ENCODE peak calls at places on chromosomes 3 and 15, in six cellular contexts. One of them, this sample, is unnamed.

GRCh38 chr15:26298666-26299065 is 435.5 kb upstream of the ATP10A start:
- DNase-seq in brain microvascular endothelial cell: no peak
- DNase-seq in fibroblast of mammary gland: no peak
- DNase-seq in neural crest cell: no peak
- DNase-seq in natural killer cell: no peak
- DNase-seq in WTC11: no peak
- DNase-seq in this sample: no peak

GRCh38 chr3:108388136-108389132 is 92.1 kb downstream of the HHLA2 start:
- DNase-seq in neural crest cell: no peak
- DNase-seq in natural killer cell: no peak
- DNase-seq in fibroblast of mammary gland: no peak
- DNase-seq in WTC11: no peak
- DNase-seq in brain microvascular endothelial cell: no peak
- DNase-seq in this sample: no peak

GRCh38 chr15:60589253-60589652 is 110.3 kb upstream of the ICE2 start:
- DNase-seq in neural crest cell: no peak
- DNase-seq in WTC11: no peak
- DNase-seq in fibroblast of mammary gland: no peak
- DNase-seq in brain microvascular endothelial cell: no peak
- DNase-seq in natural killer cell: no peak
- DNase-seq in this sample: no peak

GRCh38 chr3:2823016-2823415 is 287.2 kb downstream of the IL5RA start:
- DNase-seq in fibroblast of mammary gland: peak
- DNase-seq in neural crest cell: no peak
- DNase-seq in brain microvascular endothelial cell: no peak
- DNase-seq in WTC11: no peak
- DNase-seq in natural killer cell: no peak
- DNase-seq in this sample: no peak

GRCh38 chr3:48024401-48024800 is 8.2 kb upstream of the MAP4 start:
- DNase-seq in WTC11: no peak
- DNase-seq in natural killer cell: no peak
- DNase-seq in brain microvascular endothelial cell: no peak
- DNase-seq in neural crest cell: no peak
- DNase-seq in fibroblast of mammary gland: no peak
- DNase-seq in this sample: no peak

GRCh38 chr15:96234109-96234892 is 96.2 kb upstream of the NR2F2 start:
- DNase-seq in fibroblast of mammary gland: peak
- DNase-seq in natural killer cell: no peak
- DNase-seq in neural crest cell: no peak
- DNase-seq in brain microvascular endothelial cell: no peak
- DNase-seq in WTC11: no peak
- DNase-seq in this sample: no peak

GRCh38 chr15:42549052-42549491 is 434 bp downstream of the HAUS2 start:
- DNase-seq in WTC11: no peak
- DNase-seq in neural crest cell: no peak
- DNase-seq in brain microvascular endothelial cell: peak
- DNase-seq in natural killer cell: no peak
- DNase-seq in fibroblast of mammary gland: peak
- DNase-seq in this sample: no peak

GRCh38 chr3:195270350-195271115 is 426 bp downstream of the XXYLT1 start:
- DNase-seq in fibroblast of mammary gland: peak
- DNase-seq in brain microvascular endothelial cell: peak
- DNase-seq in natural killer cell: no peak
- DNase-seq in WTC11: peak
- DNase-seq in neural crest cell: peak
- DNase-seq in this sample: no peak

GRCh38 chr15:98776607-98777281 is 128.4 kb downstream of the IGF1R start:
- DNase-seq in neural crest cell: no peak
- DNase-seq in natural killer cell: no peak
- DNase-seq in brain microvascular endothelial cell: peak
- DNase-seq in WTC11: no peak
- DNase-seq in fibroblast of mammary gland: peak
- DNase-seq in this sample: no peak

GRCh38 chr3:143294183-143294582 is 174.6 kb downstream of the CHST2 start:
- DNase-seq in neural crest cell: no peak
- DNase-seq in brain microvascular endothelial cell: no peak
- DNase-seq in fibroblast of mammary gland: no peak
- DNase-seq in natural killer cell: no peak
- DNase-seq in WTC11: no peak
- DNase-seq in this sample: no peak

GRCh38 chr3:149395107-149396089 is 17.9 kb upstream of the TM4SF1 start:
- DNase-seq in natural killer cell: no peak
- DNase-seq in neural crest cell: no peak
- DNase-seq in WTC11: no peak
- DNase-seq in brain microvascular endothelial cell: peak
- DNase-seq in fibroblast of mammary gland: peak
- DNase-seq in this sample: no peak

GRCh38 chr3:145939431-145939830 is 221.6 kb downstream of the PLOD2 start:
- DNase-seq in brain microvascular endothelial cell: no peak
- DNase-seq in WTC11: no peak
- DNase-seq in natural killer cell: no peak
- DNase-seq in fibroblast of mammary gland: no peak
- DNase-seq in neural crest cell: no peak
- DNase-seq in this sample: no peak

GRCh38 chr3:192655627-192656026 is 71.7 kb downstream of the FGF12 start:
- DNase-seq in WTC11: no peak
- DNase-seq in fibroblast of mammary gland: no peak
- DNase-seq in natural killer cell: no peak
- DNase-seq in brain microvascular endothelial cell: no peak
- DNase-seq in neural crest cell: no peak
- DNase-seq in this sample: no peak

GRCh38 chr15:63088532-63089245 is 33.0 kb upstream of the LACTB start:
- DNase-seq in WTC11: no peak
- DNase-seq in brain microvascular endothelial cell: no peak
- DNase-seq in fibroblast of mammary gland: no peak
- DNase-seq in natural killer cell: no peak
- DNase-seq in neural crest cell: no peak
- DNase-seq in this sample: no peak

GRCh38 chr3:100988080-100988479 is 5.1 kb downstream of the ABI3BP start:
- DNase-seq in brain microvascular endothelial cell: no peak
- DNase-seq in natural killer cell: no peak
- DNase-seq in fibroblast of mammary gland: no peak
- DNase-seq in WTC11: no peak
- DNase-seq in neural crest cell: no peak
- DNase-seq in this sample: no peak

GRCh38 chr3:111314146-111314873 is 227.7 kb upstream of the CD96 start:
- DNase-seq in fibroblast of mammary gland: no peak
- DNase-seq in WTC11: no peak
- DNase-seq in neural crest cell: no peak
- DNase-seq in natural killer cell: no peak
- DNase-seq in brain microvascular endothelial cell: no peak
- DNase-seq in this sample: no peak

GRCh38 chr15:28182216-28182615 is 83.1 kb upstream of the OCA2 start:
- DNase-seq in natural killer cell: no peak
- DNase-seq in brain microvascular endothelial cell: no peak
- DNase-seq in WTC11: no peak
- DNase-seq in neural crest cell: no peak
- DNase-seq in fibroblast of mammary gland: no peak
- DNase-seq in this sample: no peak

GRCh38 chr3:11532865-11533490 is 110.7 kb downstream of the VGLL4 start:
- DNase-seq in WTC11: no peak
- DNase-seq in neural crest cell: no peak
- DNase-seq in brain microvascular endothelial cell: peak
- DNase-seq in fibroblast of mammary gland: peak
- DNase-seq in natural killer cell: no peak
- DNase-seq in this sample: no peak
- TF ChIP-seq CTCF in WTC11: no peak
- TF ChIP-seq CTCF in neural crest cell: no peak
- TF ChIP-seq CTCF in brain microvascular endothelial cell: no peak
- TF ChIP-seq CTCF in fibroblast of mammary gland: no peak
- TF ChIP-seq CTCF in natural killer cell: no peak
- TF ChIP-seq CTCF in this sample: no peak

GRCh38 chr3:123294296-123294938 is 92.7 kb downstream of the SEC22A start:
- DNase-seq in brain microvascular endothelial cell: no peak
- DNase-seq in neural crest cell: no peak
- DNase-seq in natural killer cell: no peak
- DNase-seq in WTC11: no peak
- DNase-seq in fibroblast of mammary gland: no peak
- DNase-seq in this sample: peak
- TF ChIP-seq CTCF in brain microvascular endothelial cell: no peak
- TF ChIP-seq CTCF in neural crest cell: no peak
- TF ChIP-seq CTCF in natural killer cell: no peak
- TF ChIP-seq CTCF in WTC11: no peak
- TF ChIP-seq CTCF in fibroblast of mammary gland: no peak
- TF ChIP-seq CTCF in this sample: no peak

GRCh38 chr3:52352566-52352965 is 36.4 kb downstream of the DNAH1 start:
- DNase-seq in neural crest cell: no peak
- DNase-seq in natural killer cell: no peak
- DNase-seq in WTC11: no peak
- DNase-seq in fibroblast of mammary gland: no peak
- DNase-seq in brain microvascular endothelial cell: no peak
- DNase-seq in this sample: peak

GRCh38 chr3:52351762-52352055 is 35.6 kb downstream of the DNAH1 start:
- DNase-seq in brain microvascular endothelial cell: no peak
- DNase-seq in natural killer cell: no peak
- DNase-seq in neural crest cell: no peak
- DNase-seq in WTC11: no peak
- DNase-seq in fibroblast of mammary gland: no peak
- DNase-seq in this sample: no peak

GRCh38 chr3:52350436-52350835 is 34.3 kb downstream of the DNAH1 start:
- DNase-seq in WTC11: no peak
- DNase-seq in neural crest cell: no peak
- DNase-seq in brain microvascular endothelial cell: no peak
- DNase-seq in natural killer cell: no peak
- DNase-seq in fibroblast of mammary gland: no peak
- DNase-seq in this sample: peak

GRCh38 chr3:52349611-52350395 is 33.7 kb downstream of the DNAH1 start:
- DNase-seq in natural killer cell: no peak
- DNase-seq in neural crest cell: no peak
- DNase-seq in brain microvascular endothelial cell: no peak
- DNase-seq in fibroblast of mammary gland: no peak
- DNase-seq in WTC11: no peak
- DNase-seq in this sample: peak

GRCh38 chr3:52350981-52351761 is 35.1 kb downstream of the DNAH1 start:
- DNase-seq in fibroblast of mammary gland: no peak
- DNase-seq in neural crest cell: no peak
- DNase-seq in WTC11: no peak
- DNase-seq in brain microvascular endothelial cell: no peak
- DNase-seq in natural killer cell: no peak
- DNase-seq in this sample: peak
- TF ChIP-seq CTCF in fibroblast of mammary gland: no peak
- TF ChIP-seq CTCF in neural crest cell: no peak
- TF ChIP-seq CTCF in WTC11: no peak
- TF ChIP-seq CTCF in brain microvascular endothelial cell: no peak
- TF ChIP-seq CTCF in natural killer cell: no peak
- TF ChIP-seq CTCF in this sample: no peak

DNA sequence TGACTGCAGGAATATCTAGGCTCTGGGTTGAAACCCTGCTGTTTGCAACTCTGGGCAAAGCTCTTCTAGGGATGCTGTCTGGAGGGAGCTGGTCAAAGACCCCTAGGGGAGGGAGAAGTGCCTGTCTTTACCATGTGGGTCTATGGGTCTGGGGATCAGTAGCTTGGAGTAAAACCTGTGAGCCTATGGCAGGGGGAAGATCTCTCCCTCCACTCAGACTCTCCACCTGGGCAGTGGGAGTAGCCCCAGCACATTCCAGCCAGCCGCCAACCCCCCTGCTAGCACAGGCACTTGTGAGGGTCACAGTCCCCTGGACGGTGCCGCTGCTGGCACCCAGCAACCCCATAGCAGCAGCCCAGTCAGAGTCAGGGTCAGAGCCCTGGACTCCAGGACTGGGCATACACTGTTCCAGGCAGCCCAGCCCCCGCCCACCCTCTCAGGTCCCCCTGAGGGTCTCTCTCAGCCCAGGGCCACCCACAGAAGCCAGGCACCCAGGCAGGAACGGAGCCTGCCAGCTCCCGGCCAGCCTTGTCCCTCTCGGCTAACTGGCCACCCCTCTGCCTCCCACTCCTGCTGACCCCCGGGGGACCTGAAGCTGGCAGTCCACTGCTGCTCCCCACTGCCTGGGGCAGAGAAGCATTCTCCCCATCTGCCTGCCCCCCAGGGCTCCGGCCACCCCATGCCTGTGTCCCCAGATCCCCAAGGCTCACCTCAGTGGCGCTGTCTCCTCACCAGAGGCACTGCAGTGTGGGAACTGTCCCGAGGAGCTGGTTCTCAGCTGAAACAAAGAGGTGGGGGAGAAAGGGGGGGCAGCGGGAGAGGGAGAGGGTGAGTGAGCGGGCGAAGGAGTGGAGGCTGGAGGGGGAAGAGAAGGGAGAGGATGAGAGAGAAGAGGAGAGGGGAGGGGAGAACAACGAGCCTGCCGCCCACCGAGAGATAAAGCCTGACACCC is 10.8 kb downstream of the GLYCTK start:
- DNase-seq in neural crest cell: no peak
- DNase-seq in WTC11: peak
- DNase-seq in fibroblast of mammary gland: no peak
- DNase-seq in brain microvascular endothelial cell: no peak
- DNase-seq in natural killer cell: no peak
- DNase-seq in this sample: no peak
- TF ChIP-seq CTCF in neural crest cell: no peak
- TF ChIP-seq CTCF in WTC11: no peak
- TF ChIP-seq CTCF in fibroblast of mammary gland: no peak
- TF ChIP-seq CTCF in brain microvascular endothelial cell: peak
- TF ChIP-seq CTCF in natural killer cell: no peak
- TF ChIP-seq CTCF in this sample: no peak

GRCh38 chr3:44114142-44114541 is 127.5 kb upstream of the TOPAZ1 start:
- DNase-seq in natural killer cell: no peak
- DNase-seq in WTC11: peak
- DNase-seq in neural crest cell: peak
- DNase-seq in fibroblast of mammary gland: peak
- DNase-seq in brain microvascular endothelial cell: peak
- DNase-seq in this sample: no peak
- TF ChIP-seq CTCF in natural killer cell: no peak
- TF ChIP-seq CTCF in WTC11: peak
- TF ChIP-seq CTCF in neural crest cell: peak
- TF ChIP-seq CTCF in fibroblast of mammary gland: peak
- TF ChIP-seq CTCF in brain microvascular endothelial cell: peak
- TF ChIP-seq CTCF in this sample: peak